ENCODE peak calls at places on chromosomes 1 and 21, in nine cellular contexts. R is psoas muscle; L is choroid plexus epithelial cell; I is omental fat pad; Q is CD8-positive, alpha-beta memory T cell; P is NCI-H1930; U is SHP77; G is NCI-H1417; T is iris pigment epithelial cell. W is an unnamed sample.

GRCh38 chr1:11847667-11848445 is at the start of gene NPPA:
- DNase-seq in R (no peak), L (no peak), I (no peak), Q (no peak), P (no peak), U (peak), G (peak), T (no peak), W (no peak)

GRCh38 chr1:202505356-202505755 is 156.9 kb downstream of the PPP1R12B start:
- DNase-seq in R (no peak), L (peak), I (no peak), Q (no peak), P (no peak), U (no peak), G (no peak), T (peak), W (no peak)

GRCh38 chr21:18812308-18812707 is 408.7 kb upstream of the TMPRSS15 start:
- DNase-seq in R (no peak), L (no peak), I (no peak), Q (no peak), P (no peak), U (no peak), G (no peak), T (no peak), W (no peak)

GRCh38 chr1:29462096-29462495 is 225.8 kb downstream of the PTPRU start:
- DNase-seq in R (no peak), L (no peak), I (no peak), Q (no peak), P (no peak), U (no peak), G (no peak), T (no peak), W (no peak)

GRCh38 chr1:109639841-109640184 is 16.1 kb upstream of the GSTM4 start:
- DNase-seq in R (no peak), L (no peak), I (no peak), Q (no peak), P (no peak), U (no peak), G (no peak), T (no peak), W (peak)

GRCh38 chr1:25914074-25914995 is 8.1 kb upstream of the STMN1 start:
- DNase-seq in R (no peak), L (peak), I (no peak), Q (no peak), P (no peak), U (no peak), G (no peak), T (no peak), W (no peak)

GRCh38 chr1:48109390-48110009 is 112.3 kb upstream of the TRABD2B start:
- DNase-seq in R (no peak), L (peak), I (no peak), Q (no peak), P (peak), U (peak), G (peak), T (peak), W (peak)

GRCh38 chr21:41762236-41762635 is 4.6 kb downstream of the RIPK4 start:
- DNase-seq in R (no peak), L (no peak), I (no peak), Q (no peak), P (no peak), U (no peak), G (peak), T (no peak), W (no peak)

GRCh38 chr1:92961131-92961895 is at the start of gene DIPK1A:
- DNase-seq in R (peak), L (peak), I (peak), Q (peak), P (peak), U (peak), G (peak), T (peak), W (peak)

GRCh38 chr1:224199679-224200078 is 16.6 kb downstream of the DEGS1 start:
- DNase-seq in R (no peak), L (no peak), I (no peak), Q (no peak), P (no peak), U (no peak), G (no peak), T (no peak), W (no peak)

GRCh38 chr1:56501888-56502287 is 77.5 kb downstream of the PLPP3 start:
- DNase-seq in R (no peak), L (no peak), I (no peak), Q (no peak), P (no peak), U (no peak), G (no peak), T (no peak), W (no peak)

GRCh38 chr21:30194701-30195299 is 21.1 kb downstream of the CLDN8 start:
- DNase-seq in R (no peak), L (peak), I (no peak), Q (no peak), P (peak), U (peak), G (peak), T (peak), W (no peak)

GRCh38 chr1:7113822-7114221 is 328.6 kb downstream of the CAMTA1 start:
- DNase-seq in R (no peak), L (no peak), I (no peak), Q (no peak), P (no peak), U (no peak), G (no peak), T (no peak), W (no peak)

GRCh38 chr1:18632711-18633427 is 2.2 kb downstream of the PAX7 start:
- DNase-seq in R (no peak), L (no peak), I (no peak), Q (no peak), P (no peak), U (no peak), G (no peak), T (no peak), W (no peak)

GRCh38 chr1:192477630-192478029 is 97.9 kb upstream of the RGS1 start:
- DNase-seq in R (no peak), L (peak), I (no peak), Q (peak), P (no peak), U (peak), G (peak), T (peak), W (no peak)

GRCh38 chr1:24717867-24718650 is 27.2 kb upstream of the CLIC4 start:
- DNase-seq in R (no peak), L (no peak), I (no peak), Q (no peak), P (no peak), U (no peak), G (no peak), T (no peak), W (peak)

GRCh38 chr1:998051-998821 is 1.7 kb downstream of the HES4 start:
- DNase-seq in R (peak), L (no peak), I (no peak), Q (no peak), P (no peak), U (no peak), G (peak), T (no peak), W (no peak)

GRCh38 chr1:54405894-54406293 is 300 bp downstream of the SSBP3 start:
- DNase-seq in R (no peak), L (no peak), I (no peak), Q (no peak), P (no peak), U (no peak), G (no peak), T (no peak), W (no peak)

GRCh38 chr1:245875581-245876263 is 631.4 kb downstream of the SMYD3 start:
- DNase-seq in R (no peak), L (peak), I (no peak), Q (no peak), P (no peak), U (no peak), G (no peak), T (no peak), W (no peak)

GRCh38 chr1:227428803-227429202 is 110.5 kb upstream of the CDC42BPA start:
- DNase-seq in R (no peak), L (peak), I (no peak), Q (no peak), P (no peak), U (peak), G (peak), T (peak), W (no peak)

GRCh38 chr1:243253211-243253926 is 1.7 kb downstream of the CEP170 start:
- DNase-seq in R (no peak), L (no peak), I (no peak), Q (no peak), P (no peak), U (no peak), G (peak), T (peak), W (no peak)

GRCh38 chr1:145872421-145872891 is 13.2 kb downstream of the ANKRD35 start:
- DNase-seq in R (peak), L (peak), I (no peak), Q (no peak), P (no peak), U (no peak), G (no peak), T (no peak), W (peak)

GRCh38 chr1:77412794-77413530 is 131.1 kb downstream of the AK5 start:
- DNase-seq in R (no peak), L (no peak), I (no peak), Q (no peak), P (no peak), U (no peak), G (peak), T (no peak), W (no peak)

GRCh38 chr1:93955765-93956164 is 46.5 kb upstream of the GCLM start:
- DNase-seq in R (no peak), L (no peak), I (no peak), Q (no peak), P (no peak), U (no peak), G (no peak), T (no peak), W (no peak)

GRCh38 chr1:203229471-203230178 is at the start of gene CHIT1:
- DNase-seq in R (no peak), L (no peak), I (no peak), Q (no peak), P (no peak), U (no peak), G (no peak), T (peak), W (no peak)

GRCh38 chr1:29569971-29570634 is 333.8 kb downstream of the PTPRU start:
- DNase-seq in R (peak), L (peak), I (no peak), Q (no peak), P (no peak), U (peak), G (no peak), T (peak), W (no peak)

GRCh38 chr1:159924025-159924790 is 1.1 kb downstream of the TAGLN2 start:
- DNase-seq in R (peak), L (peak), I (peak), Q (peak), P (no peak), U (no peak), G (peak), T (peak), W (peak)

GRCh38 chr1:175504875-175505555 is 238.4 kb downstream of the TNR start:
- DNase-seq in R (no peak), L (no peak), I (no peak), Q (no peak), P (no peak), U (no peak), G (no peak), T (no peak), W (no peak)

GRCh38 chr1:25727819-25728286 is 72.1 kb upstream of the SELENON start:
- DNase-seq in R (peak), L (peak), I (no peak), Q (no peak), P (no peak), U (peak), G (peak), T (peak), W (peak)

GRCh38 chr1:219686171-219686570 is 73.3 kb upstream of the ZC3H11B start:
- DNase-seq in R (no peak), L (no peak), I (no peak), Q (no peak), P (no peak), U (no peak), G (no peak), T (no peak), W (no peak)